ENCODE peak calls at places on chromosomes 13 and 19, in nine cellular contexts. One of them, this sample, is unnamed.

GRCh38 chr19:56272448-56272847 is at the start of gene EDDM13:
- DNase-seq in HL-60: no peak
- DNase-seq in GM12878: no peak
- DNase-seq in sigmoid colon: no peak
- DNase-seq in breast epithelium: no peak
- DNase-seq in GM12891: no peak
- DNase-seq in stomach: no peak
- DNase-seq in endothelial cell of umbilical vein: peak; percentile 24
- DNase-seq in upper lobe of left lung: no peak
- DNase-seq in this sample: no peak

GRCh38 chr13:70938462-70938861 is 830.2 kb upstream of the KLHL1 start:
- DNase-seq in HL-60: no peak
- DNase-seq in sigmoid colon: no peak
- DNase-seq in GM12878: no peak
- DNase-seq in GM12891: no peak
- DNase-seq in upper lobe of left lung: no peak
- DNase-seq in breast epithelium: no peak
- DNase-seq in endothelial cell of umbilical vein: no peak
- DNase-seq in stomach: no peak
- DNase-seq in this sample: no peak

GRCh38 chr13:80337011-80337688 is 3.8 kb downstream of the SPRY2 start:
- DNase-seq in sigmoid colon: no peak
- DNase-seq in endothelial cell of umbilical vein: no peak
- DNase-seq in GM12891: no peak
- DNase-seq in GM12878: no peak
- DNase-seq in breast epithelium: no peak
- DNase-seq in upper lobe of left lung: no peak
- DNase-seq in HL-60: no peak
- DNase-seq in stomach: no peak
- DNase-seq in this sample: no peak

GRCh38 chr19:52398091-52398461 is 427 bp downstream of the ZNF528 start:
- DNase-seq in endothelial cell of umbilical vein: no peak
- DNase-seq in GM12891: peak; percentile 12
- DNase-seq in breast epithelium: no peak
- DNase-seq in GM12878: no peak
- DNase-seq in upper lobe of left lung: no peak
- DNase-seq in stomach: no peak
- DNase-seq in sigmoid colon: no peak
- DNase-seq in HL-60: peak; percentile 33
- DNase-seq in this sample: no peak

GRCh38 chr19:47035495-47036232 is 12.8 kb downstream of the TMEM160 start:
- DNase-seq in GM12878: peak; percentile 77
- DNase-seq in sigmoid colon: peak; percentile 90
- DNase-seq in endothelial cell of umbilical vein: peak; percentile 92
- DNase-seq in stomach: peak; percentile 93
- DNase-seq in breast epithelium: peak; percentile 85
- DNase-seq in GM12891: peak; percentile 96
- DNase-seq in upper lobe of left lung: peak; percentile 91
- DNase-seq in HL-60: peak; percentile 91
- DNase-seq in this sample: peak; percentile 98

GRCh38 chr13:63948045-63948444 is 2532.4 kb upstream of the PCDH20 start:
- DNase-seq in breast epithelium: no peak
- DNase-seq in GM12878: no peak
- DNase-seq in GM12891: no peak
- DNase-seq in sigmoid colon: no peak
- DNase-seq in HL-60: no peak
- DNase-seq in upper lobe of left lung: no peak
- DNase-seq in endothelial cell of umbilical vein: peak; percentile 16
- DNase-seq in stomach: no peak
- DNase-seq in this sample: no peak

GRCh38 chr13:47480121-47480520 is 521.0 kb downstream of the SUCLA2 start:
- DNase-seq in upper lobe of left lung: no peak
- DNase-seq in breast epithelium: no peak
- DNase-seq in endothelial cell of umbilical vein: no peak
- DNase-seq in HL-60: no peak
- DNase-seq in stomach: no peak
- DNase-seq in GM12878: no peak
- DNase-seq in sigmoid colon: no peak
- DNase-seq in GM12891: no peak
- DNase-seq in this sample: no peak

GRCh38 chr13:107992542-107992941 is 222.8 kb downstream of the LIG4 start:
- DNase-seq in breast epithelium: no peak
- DNase-seq in GM12878: no peak
- DNase-seq in sigmoid colon: no peak
- DNase-seq in HL-60: no peak
- DNase-seq in upper lobe of left lung: peak; percentile 27
- DNase-seq in GM12891: no peak
- DNase-seq in stomach: no peak
- DNase-seq in endothelial cell of umbilical vein: no peak
- DNase-seq in this sample: no peak

GRCh38 chr19:2003901-2004300 is 11.6 kb downstream of the BTBD2 start:
- DNase-seq in breast epithelium: no peak
- DNase-seq in stomach: no peak
- DNase-seq in GM12891: no peak
- DNase-seq in upper lobe of left lung: no peak
- DNase-seq in GM12878: no peak
- DNase-seq in sigmoid colon: no peak
- DNase-seq in endothelial cell of umbilical vein: no peak
- DNase-seq in HL-60: no peak
- DNase-seq in this sample: no peak

GRCh38 chr19:16516381-16516780 is 20.2 kb downstream of the C19orf44 start:
- DNase-seq in stomach: no peak
- DNase-seq in HL-60: no peak
- DNase-seq in sigmoid colon: no peak
- DNase-seq in GM12891: no peak
- DNase-seq in breast epithelium: no peak
- DNase-seq in GM12878: no peak
- DNase-seq in upper lobe of left lung: no peak
- DNase-seq in endothelial cell of umbilical vein: no peak
- DNase-seq in this sample: no peak

GRCh38 chr19:11223208-11223607 is 16.2 kb upstream of the ANGPTL8 start:
- DNase-seq in HL-60: no peak
- DNase-seq in endothelial cell of umbilical vein: no peak
- DNase-seq in sigmoid colon: no peak
- DNase-seq in GM12878: no peak
- DNase-seq in breast epithelium: no peak
- DNase-seq in stomach: no peak
- DNase-seq in GM12891: no peak
- DNase-seq in upper lobe of left lung: no peak
- DNase-seq in this sample: no peak

GRCh38 chr19:45154064-45154827 is 6.5 kb downstream of the NKPD1 start:
- DNase-seq in upper lobe of left lung: no peak
- DNase-seq in breast epithelium: no peak
- DNase-seq in endothelial cell of umbilical vein: peak; percentile 13
- DNase-seq in stomach: no peak
- DNase-seq in GM12878: no peak
- DNase-seq in GM12891: no peak
- DNase-seq in sigmoid colon: no peak
- DNase-seq in HL-60: no peak
- DNase-seq in this sample: no peak

GRCh38 chr19:54470991-54471782 is 1.9 kb downstream of the CDC42EP5 start:
- DNase-seq in sigmoid colon: peak; percentile 78
- DNase-seq in breast epithelium: no peak
- DNase-seq in HL-60: no peak
- DNase-seq in GM12878: no peak
- DNase-seq in endothelial cell of umbilical vein: peak; percentile 67
- DNase-seq in GM12891: no peak
- DNase-seq in upper lobe of left lung: peak; percentile 31
- DNase-seq in stomach: peak; percentile 62
- DNase-seq in this sample: no peak

GRCh38 chr19:34172661-34173144 is 399 bp downstream of the LSM14A start:
- DNase-seq in GM12891: no peak
- DNase-seq in sigmoid colon: no peak
- DNase-seq in HL-60: no peak
- DNase-seq in stomach: no peak
- DNase-seq in upper lobe of left lung: peak; percentile 28
- DNase-seq in breast epithelium: no peak
- DNase-seq in endothelial cell of umbilical vein: no peak
- DNase-seq in GM12878: no peak
- DNase-seq in this sample: peak; percentile 23

GRCh38 chr13:44402902-44403719 is 29.5 kb downstream of the SERP2 start:
- DNase-seq in endothelial cell of umbilical vein: no peak
- DNase-seq in GM12878: no peak
- DNase-seq in HL-60: no peak
- DNase-seq in stomach: peak; percentile 82
- DNase-seq in sigmoid colon: peak; percentile 36
- DNase-seq in upper lobe of left lung: peak; percentile 75
- DNase-seq in breast epithelium: peak; percentile 87
- DNase-seq in GM12891: no peak
- DNase-seq in this sample: no peak

GRCh38 chr19:294819-295686 is 3.9 kb upstream of the PLPP2 start:
- DNase-seq in GM12878: no peak
- DNase-seq in breast epithelium: no peak
- DNase-seq in GM12891: peak; percentile 80
- DNase-seq in endothelial cell of umbilical vein: no peak
- DNase-seq in stomach: peak; percentile 68
- DNase-seq in HL-60: no peak
- DNase-seq in sigmoid colon: no peak
- DNase-seq in upper lobe of left lung: no peak
- DNase-seq in this sample: peak; percentile 77

GRCh38 chr19:21335721-21336120 is 6.5 kb upstream of the ZNF708 start:
- DNase-seq in upper lobe of left lung: no peak
- DNase-seq in HL-60: no peak
- DNase-seq in GM12878: no peak
- DNase-seq in endothelial cell of umbilical vein: no peak
- DNase-seq in sigmoid colon: no peak
- DNase-seq in stomach: no peak
- DNase-seq in GM12891: no peak
- DNase-seq in breast epithelium: no peak
- DNase-seq in this sample: no peak

GRCh38 chr19:39845621-39846175 is 481 bp downstream of the FBL start:
- DNase-seq in endothelial cell of umbilical vein: no peak
- DNase-seq in sigmoid colon: no peak
- DNase-seq in stomach: no peak
- DNase-seq in upper lobe of left lung: no peak
- DNase-seq in GM12878: no peak
- DNase-seq in GM12891: no peak
- DNase-seq in breast epithelium: no peak
- DNase-seq in HL-60: no peak
- DNase-seq in this sample: no peak
- TF ChIP-seq POLR2AphosphoS5 in endothelial cell of umbilical vein: no peak
- TF ChIP-seq POLR2AphosphoS5 in sigmoid colon: no peak
- TF ChIP-seq POLR2AphosphoS5 in stomach: no peak
- TF ChIP-seq POLR2AphosphoS5 in upper lobe of left lung: no peak
- TF ChIP-seq POLR2AphosphoS5 in GM12878: no peak
- TF ChIP-seq POLR2AphosphoS5 in GM12891: no peak
- TF ChIP-seq POLR2AphosphoS5 in breast epithelium: no peak
- TF ChIP-seq POLR2AphosphoS5 in HL-60: no peak
- TF ChIP-seq POLR2AphosphoS5 in this sample: no peak

DNA sequence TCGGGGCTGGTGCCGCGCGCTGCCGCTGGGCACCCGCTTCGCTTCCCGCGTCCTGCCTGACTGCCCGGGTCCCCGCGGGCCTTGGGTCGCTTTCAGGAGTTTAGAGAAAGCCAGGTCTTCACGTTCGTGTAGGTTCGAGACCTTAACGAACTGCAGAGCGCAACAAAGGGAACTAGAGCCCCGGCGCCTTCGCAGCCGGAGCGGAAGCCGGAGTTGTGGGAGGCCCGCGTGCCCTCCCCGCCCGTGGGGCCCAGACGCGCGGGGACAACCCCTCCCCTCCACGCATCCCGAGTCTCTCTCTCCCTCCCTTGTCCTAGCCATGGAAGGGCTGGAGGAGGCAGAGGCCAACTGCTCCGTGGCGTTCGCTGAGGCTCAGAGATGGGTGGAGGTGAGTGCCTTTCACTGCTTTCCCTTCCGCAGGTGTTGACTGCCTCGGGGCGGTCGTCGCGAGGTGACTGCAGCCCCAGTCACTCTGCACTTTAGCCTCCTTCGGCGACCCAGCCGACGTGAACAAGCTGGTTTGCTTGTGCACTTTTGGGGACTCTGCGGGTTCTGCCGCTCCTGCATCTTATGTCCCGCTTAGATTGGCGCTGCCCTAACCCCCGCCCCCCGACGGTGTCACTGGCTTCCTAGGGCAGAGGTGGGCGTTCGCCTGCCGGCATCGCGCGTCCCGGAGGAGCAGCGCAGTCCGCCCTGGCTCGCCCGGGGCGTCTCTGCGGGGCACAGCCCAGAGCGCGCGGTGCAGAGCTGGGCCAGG is 387 bp downstream of the LMO7 start:
- DNase-seq in GM12878: no peak
- DNase-seq in endothelial cell of umbilical vein: peak; percentile 37
- DNase-seq in GM12891: peak; percentile 50
- DNase-seq in sigmoid colon: no peak
- DNase-seq in breast epithelium: no peak
- DNase-seq in upper lobe of left lung: peak; percentile 27
- DNase-seq in stomach: no peak
- DNase-seq in HL-60: peak; percentile 64
- DNase-seq in this sample: peak; percentile 48
- TF ChIP-seq POLR2AphosphoS5 in GM12878: no peak
- TF ChIP-seq POLR2AphosphoS5 in endothelial cell of umbilical vein: peak; percentile 28
- TF ChIP-seq POLR2AphosphoS5 in GM12891: peak; percentile 34
- TF ChIP-seq POLR2AphosphoS5 in sigmoid colon: no peak
- TF ChIP-seq POLR2AphosphoS5 in breast epithelium: no peak
- TF ChIP-seq POLR2AphosphoS5 in upper lobe of left lung: peak; percentile 50
- TF ChIP-seq POLR2AphosphoS5 in stomach: no peak
- TF ChIP-seq POLR2AphosphoS5 in HL-60: peak; percentile 17
- TF ChIP-seq POLR2AphosphoS5 in this sample: peak; percentile 50

GRCh38 chr19:42024622-42025111 is 30.6 kb upstream of the ATP1A3 start:
- DNase-seq in endothelial cell of umbilical vein: no peak
- DNase-seq in GM12878: no peak
- DNase-seq in HL-60: no peak
- DNase-seq in upper lobe of left lung: peak; percentile 26
- DNase-seq in GM12891: no peak
- DNase-seq in stomach: no peak
- DNase-seq in sigmoid colon: peak; percentile 77
- DNase-seq in breast epithelium: peak; percentile 24
- DNase-seq in this sample: no peak
- TF ChIP-seq POLR2AphosphoS5 in endothelial cell of umbilical vein: no peak
- TF ChIP-seq POLR2AphosphoS5 in GM12878: no peak
- TF ChIP-seq POLR2AphosphoS5 in HL-60: no peak
- TF ChIP-seq POLR2AphosphoS5 in upper lobe of left lung: peak; percentile 33
- TF ChIP-seq POLR2AphosphoS5 in GM12891: no peak
- TF ChIP-seq POLR2AphosphoS5 in stomach: no peak
- TF ChIP-seq POLR2AphosphoS5 in sigmoid colon: peak; percentile 86
- TF ChIP-seq POLR2AphosphoS5 in breast epithelium: no peak
- TF ChIP-seq POLR2AphosphoS5 in this sample: no peak

DNA sequence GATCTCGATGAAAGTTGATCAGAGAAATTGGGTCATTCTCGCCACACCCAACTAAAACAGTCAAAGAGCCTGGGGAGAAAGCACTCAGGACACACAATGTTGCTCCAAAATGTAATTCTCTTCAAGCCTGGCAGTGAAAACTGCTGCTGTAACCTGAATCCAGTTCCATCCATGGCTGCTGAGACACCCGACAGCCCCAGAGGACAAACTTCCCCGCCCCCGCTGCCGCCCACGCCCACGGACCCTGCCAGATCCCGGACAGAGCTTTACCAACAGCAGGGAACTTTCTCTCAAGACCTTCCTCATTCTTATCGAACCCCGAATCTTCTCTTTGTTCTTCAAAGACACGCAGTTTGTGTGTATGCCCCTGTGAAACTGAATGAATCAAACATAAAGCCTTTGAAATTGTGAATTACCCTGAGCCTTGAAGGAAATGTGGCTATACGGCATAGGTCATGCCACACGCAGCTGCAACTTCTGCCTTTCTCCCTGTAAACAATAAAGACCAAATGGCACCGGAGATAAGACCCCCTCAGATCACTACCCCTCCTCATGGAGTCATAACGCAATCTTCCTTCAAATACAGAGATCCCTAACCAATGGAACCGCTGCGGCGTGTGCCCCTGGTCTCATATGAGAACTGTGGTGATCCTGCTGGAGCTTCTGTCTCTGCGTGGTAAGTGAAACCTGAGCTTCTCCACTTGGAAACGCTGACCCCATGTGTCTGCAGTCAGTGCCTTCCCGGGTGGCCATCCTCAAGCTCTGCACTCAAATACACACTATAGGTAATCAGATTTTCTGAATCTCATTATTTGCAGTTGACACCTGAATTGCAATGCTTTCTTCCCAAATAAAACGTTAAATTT is 4.8 kb upstream of the LAMP1 start:
- DNase-seq in endothelial cell of umbilical vein: peak; percentile 46
- DNase-seq in breast epithelium: no peak
- DNase-seq in stomach: no peak
- DNase-seq in HL-60: peak; percentile 33
- DNase-seq in GM12878: no peak
- DNase-seq in sigmoid colon: no peak
- DNase-seq in GM12891: no peak
- DNase-seq in upper lobe of left lung: peak; percentile 38
- DNase-seq in this sample: no peak
- TF ChIP-seq POLR2AphosphoS5 in endothelial cell of umbilical vein: no peak
- TF ChIP-seq POLR2AphosphoS5 in breast epithelium: no peak
- TF ChIP-seq POLR2AphosphoS5 in stomach: no peak
- TF ChIP-seq POLR2AphosphoS5 in HL-60: no peak
- TF ChIP-seq POLR2AphosphoS5 in GM12878: no peak
- TF ChIP-seq POLR2AphosphoS5 in sigmoid colon: no peak
- TF ChIP-seq POLR2AphosphoS5 in GM12891: no peak
- TF ChIP-seq POLR2AphosphoS5 in upper lobe of left lung: no peak
- TF ChIP-seq POLR2AphosphoS5 in this sample: no peak

This sample was measured in GM12892.